ENCODE peak calls at places on chromosome 1, in seven cellular contexts. One of them, this sample, is unnamed.

GRCh38 chr1:205224736-205225135 is 3.0 kb upstream of the TMCC2 start:
- DNase-seq in lower lobe of right lung: no peak
- DNase-seq in psoas muscle: no peak
- DNase-seq in CD8-positive, alpha-beta T cell: no peak
- DNase-seq in GM23248: no peak
- DNase-seq in PC-9: no peak
- DNase-seq in sigmoid colon: no peak
- DNase-seq in this sample: no peak

GRCh38 chr1:150621497-150622113 is 7.8 kb downstream of the ENSA start:
- DNase-seq in CD8-positive, alpha-beta T cell: peak; percentile 71
- DNase-seq in psoas muscle: peak; percentile 59
- DNase-seq in lower lobe of right lung: no peak
- DNase-seq in PC-9: no peak
- DNase-seq in sigmoid colon: peak; percentile 82
- DNase-seq in GM23248: peak; percentile 82
- DNase-seq in this sample: no peak

GRCh38 chr1:233208687-233209086 is 86.8 kb downstream of the PCNX2 start:
- DNase-seq in GM23248: no peak
- DNase-seq in PC-9: no peak
- DNase-seq in CD8-positive, alpha-beta T cell: no peak
- DNase-seq in lower lobe of right lung: no peak
- DNase-seq in psoas muscle: no peak
- DNase-seq in sigmoid colon: no peak
- DNase-seq in this sample: no peak

GRCh38 chr1:94667716-94668282 is 126.2 kb upstream of the F3 start:
- DNase-seq in psoas muscle: no peak
- DNase-seq in PC-9: no peak
- DNase-seq in lower lobe of right lung: no peak
- DNase-seq in sigmoid colon: no peak
- DNase-seq in CD8-positive, alpha-beta T cell: no peak
- DNase-seq in GM23248: no peak
- DNase-seq in this sample: no peak

GRCh38 chr1:85102479-85102878 is 54.2 kb upstream of the MCOLN3 start:
- DNase-seq in sigmoid colon: no peak
- DNase-seq in lower lobe of right lung: no peak
- DNase-seq in GM23248: no peak
- DNase-seq in psoas muscle: no peak
- DNase-seq in PC-9: no peak
- DNase-seq in CD8-positive, alpha-beta T cell: no peak
- DNase-seq in this sample: no peak

GRCh38 chr1:207404849-207405525 is 49.1 kb upstream of the CR2 start:
- DNase-seq in psoas muscle: no peak
- DNase-seq in GM23248: peak; percentile 86
- DNase-seq in lower lobe of right lung: no peak
- DNase-seq in PC-9: no peak
- DNase-seq in sigmoid colon: no peak
- DNase-seq in CD8-positive, alpha-beta T cell: no peak
- DNase-seq in this sample: no peak

GRCh38 chr1:214637722-214638473 is 34.9 kb downstream of the CENPF start:
- DNase-seq in PC-9: peak; percentile 9
- DNase-seq in psoas muscle: no peak
- DNase-seq in lower lobe of right lung: no peak
- DNase-seq in GM23248: peak; percentile 75
- DNase-seq in CD8-positive, alpha-beta T cell: peak; percentile 28
- DNase-seq in sigmoid colon: no peak
- DNase-seq in this sample: no peak

GRCh38 chr1:244029137-244029536 is 21.9 kb upstream of the ZBTB18 start:
- DNase-seq in PC-9: no peak
- DNase-seq in lower lobe of right lung: no peak
- DNase-seq in GM23248: peak; percentile 16
- DNase-seq in CD8-positive, alpha-beta T cell: no peak
- DNase-seq in sigmoid colon: no peak
- DNase-seq in psoas muscle: no peak
- DNase-seq in this sample: no peak

GRCh38 chr1:198726455-198726854 is 87.6 kb downstream of the PTPRC start:
- DNase-seq in PC-9: no peak
- DNase-seq in psoas muscle: no peak
- DNase-seq in sigmoid colon: no peak
- DNase-seq in CD8-positive, alpha-beta T cell: no peak
- DNase-seq in lower lobe of right lung: no peak
- DNase-seq in GM23248: peak; percentile 60
- DNase-seq in this sample: no peak

GRCh38 chr1:94270801-94271203 is 33.4 kb upstream of the ARHGAP29 start:
- DNase-seq in sigmoid colon: no peak
- DNase-seq in PC-9: peak; percentile 19
- DNase-seq in lower lobe of right lung: no peak
- DNase-seq in GM23248: peak; percentile 75
- DNase-seq in CD8-positive, alpha-beta T cell: no peak
- DNase-seq in psoas muscle: no peak
- DNase-seq in this sample: no peak

GRCh38 chr1:21511579-21512522 is 2.6 kb downstream of the ALPL start:
- DNase-seq in GM23248: peak; percentile 97
- DNase-seq in sigmoid colon: peak; percentile 72
- DNase-seq in lower lobe of right lung: peak; percentile 77
- DNase-seq in psoas muscle: peak; percentile 77
- DNase-seq in CD8-positive, alpha-beta T cell: no peak
- DNase-seq in PC-9: peak; percentile 32
- DNase-seq in this sample: peak; percentile 74

GRCh38 chr1:206117151-206117948 is at the start of gene AVPR1B:
- DNase-seq in GM23248: peak; percentile 68
- DNase-seq in psoas muscle: peak; percentile 70
- DNase-seq in CD8-positive, alpha-beta T cell: no peak
- DNase-seq in PC-9: peak; percentile 53
- DNase-seq in lower lobe of right lung: no peak
- DNase-seq in sigmoid colon: no peak
- DNase-seq in this sample: peak; percentile 85

GRCh38 chr1:220894924-220895256 is 15.6 kb downstream of the HLX start:
- DNase-seq in GM23248: no peak
- DNase-seq in sigmoid colon: no peak
- DNase-seq in lower lobe of right lung: no peak
- DNase-seq in PC-9: no peak
- DNase-seq in psoas muscle: no peak
- DNase-seq in CD8-positive, alpha-beta T cell: no peak
- DNase-seq in this sample: no peak

GRCh38 chr1:220895412-220895946 is 16.2 kb downstream of the HLX start:
- DNase-seq in psoas muscle: no peak
- DNase-seq in GM23248: no peak
- DNase-seq in sigmoid colon: no peak
- DNase-seq in lower lobe of right lung: no peak
- DNase-seq in PC-9: no peak
- DNase-seq in CD8-positive, alpha-beta T cell: no peak
- DNase-seq in this sample: peak; percentile 38

GRCh38 chr1:220892997-220893700 is 13.9 kb downstream of the HLX start:
- DNase-seq in GM23248: no peak
- DNase-seq in PC-9: no peak
- DNase-seq in psoas muscle: no peak
- DNase-seq in CD8-positive, alpha-beta T cell: no peak
- DNase-seq in sigmoid colon: no peak
- DNase-seq in lower lobe of right lung: no peak
- DNase-seq in this sample: no peak

GRCh38 chr1:220893701-220894024 is 14.4 kb downstream of the HLX start:
- DNase-seq in lower lobe of right lung: no peak
- DNase-seq in sigmoid colon: no peak
- DNase-seq in PC-9: no peak
- DNase-seq in GM23248: peak; percentile 17
- DNase-seq in CD8-positive, alpha-beta T cell: no peak
- DNase-seq in psoas muscle: no peak
- DNase-seq in this sample: no peak

DNA sequence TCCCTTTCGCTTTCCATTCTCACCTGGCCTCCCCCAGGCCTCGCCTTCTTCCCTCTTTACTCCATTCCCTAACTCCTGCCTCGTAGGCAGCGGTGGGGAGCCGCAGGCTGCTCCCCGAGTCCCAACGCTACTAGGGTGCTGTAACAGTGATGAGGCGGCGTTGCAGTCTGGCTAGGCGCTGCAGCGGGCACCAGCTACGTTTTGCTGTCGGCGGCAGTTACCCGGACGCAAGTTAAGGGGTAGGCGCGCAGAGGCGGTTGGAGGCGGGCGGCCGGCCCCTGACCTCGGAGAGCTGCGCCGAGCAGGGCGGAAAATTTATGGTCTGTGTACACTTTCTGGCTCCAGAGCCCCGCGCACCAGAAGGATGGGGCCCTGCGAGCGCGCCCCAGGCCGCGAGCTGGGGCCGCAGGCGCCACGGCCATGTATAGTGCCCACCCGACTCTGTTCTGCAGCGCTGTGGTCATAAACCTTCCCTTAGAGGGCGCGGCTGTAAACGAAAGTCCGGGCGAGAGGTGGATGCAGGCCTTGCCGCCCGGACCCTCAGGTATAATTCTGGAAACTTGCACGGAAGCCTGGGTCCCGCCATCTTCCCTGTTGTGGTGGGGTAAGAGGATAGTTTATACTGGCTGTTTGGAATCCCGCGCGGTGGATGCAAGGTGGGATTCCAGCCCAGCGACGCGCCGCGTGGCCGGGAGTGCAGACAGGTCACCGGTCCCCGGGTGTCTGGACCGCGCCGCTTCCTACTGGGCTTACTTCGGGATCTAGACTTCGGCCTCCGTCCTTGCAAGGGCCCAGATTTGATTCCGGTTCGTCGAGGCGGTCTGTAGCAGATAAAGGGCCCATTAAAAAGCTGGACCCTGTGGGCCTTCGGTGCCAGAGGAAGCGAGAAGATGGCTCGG is 15.0 kb downstream of the HLX start:
- DNase-seq in CD8-positive, alpha-beta T cell: no peak
- DNase-seq in lower lobe of right lung: no peak
- DNase-seq in GM23248: peak; percentile 37
- DNase-seq in PC-9: no peak
- DNase-seq in sigmoid colon: peak; percentile 75
- DNase-seq in psoas muscle: no peak
- DNase-seq in this sample: no peak
- H3K4me3 ChIP-seq in CD8-positive, alpha-beta T cell: no peak overlapping the region
- H3K4me3 ChIP-seq in lower lobe of right lung: peak overlapping the region; percentile 47
- H3K4me3 ChIP-seq in GM23248: peak overlapping the region; percentile 63
- H3K4me3 ChIP-seq in PC-9: no peak overlapping the region
- H3K4me3 ChIP-seq in sigmoid colon: peak overlapping the region; percentile 27
- H3K4me3 ChIP-seq in psoas muscle: peak overlapping the region; percentile 55
- H3K4me3 ChIP-seq in this sample: peak overlapping the region; percentile 34

DNA sequence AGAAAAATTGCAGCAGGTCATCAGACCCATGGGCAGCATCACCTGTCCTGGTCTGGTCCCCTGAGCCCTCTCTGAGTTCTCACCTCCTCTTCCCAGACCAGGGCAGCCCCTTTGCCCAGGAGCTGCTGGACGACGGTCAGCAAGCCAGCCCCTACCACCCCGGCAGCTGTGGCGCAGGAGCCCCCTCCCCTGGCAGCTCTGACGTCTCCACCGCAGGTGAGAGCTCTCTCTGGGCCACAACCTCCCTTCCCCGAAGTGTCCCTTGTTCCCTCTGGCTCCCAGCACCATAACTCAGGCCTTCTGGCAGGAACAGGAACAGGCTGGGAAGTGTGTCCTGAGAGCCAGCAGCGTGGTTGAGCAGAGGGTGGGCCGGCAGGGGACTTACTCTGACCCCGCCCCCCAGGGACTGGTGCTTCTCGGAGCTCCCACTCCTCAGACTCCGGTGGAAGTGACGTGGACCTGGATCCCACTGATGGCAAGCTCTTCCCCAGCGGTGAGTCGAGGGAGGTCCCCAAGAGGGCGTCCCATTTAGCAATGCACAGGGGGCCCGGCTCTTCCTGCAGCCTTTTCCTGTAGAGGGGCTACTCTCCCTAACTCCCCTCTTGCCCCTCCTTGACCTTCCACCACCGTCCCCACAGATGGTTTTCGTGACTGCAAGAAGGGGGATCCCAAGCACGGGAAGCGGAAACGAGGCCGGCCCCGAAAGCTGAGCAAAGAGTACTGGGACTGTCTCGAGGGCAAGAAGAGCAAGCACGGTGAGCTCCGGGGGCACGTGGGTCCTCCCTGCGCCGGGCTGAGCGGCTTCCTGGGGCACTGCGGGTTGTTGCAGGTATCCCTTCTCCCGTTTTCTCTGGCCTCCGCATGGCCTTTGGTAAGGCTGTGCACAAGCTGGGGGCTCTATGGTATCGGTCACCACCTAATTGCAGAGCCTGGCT is 2.4 kb downstream of the ELF3 start:
- DNase-seq in GM23248: no peak
- DNase-seq in PC-9: no peak
- DNase-seq in psoas muscle: no peak
- DNase-seq in sigmoid colon: no peak
- DNase-seq in CD8-positive, alpha-beta T cell: no peak
- DNase-seq in lower lobe of right lung: no peak
- DNase-seq in this sample: no peak
- H3K4me1 ChIP-seq in GM23248: no peaks in the 10 kb centered on the region
- H3K4me1 ChIP-seq in PC-9: peaks cover 74% of the 10 kb centered on the region
- H3K4me1 ChIP-seq in psoas muscle: no peaks in the 10 kb centered on the region
- H3K4me1 ChIP-seq in sigmoid colon: no peaks in the 10 kb centered on the region
- H3K4me1 ChIP-seq in CD8-positive, alpha-beta T cell: no peaks in the 10 kb centered on the region
- H3K4me1 ChIP-seq in lower lobe of right lung: peaks cover 15% of the 10 kb centered on the region
- H3K4me1 ChIP-seq in this sample: no peaks in the 10 kb centered on the region

GRCh38 chr1:99661780-99662179 is 15.9 kb downstream of the PALMD start:
- DNase-seq in GM23248: peak; percentile 50
- DNase-seq in sigmoid colon: no peak
- DNase-seq in psoas muscle: no peak
- DNase-seq in CD8-positive, alpha-beta T cell: no peak
- DNase-seq in PC-9: no peak
- DNase-seq in lower lobe of right lung: no peak
- DNase-seq in this sample: no peak

GRCh38 chr1:99665212-99665611 is 19.3 kb downstream of the PALMD start:
- DNase-seq in GM23248: no peak
- DNase-seq in CD8-positive, alpha-beta T cell: no peak
- DNase-seq in lower lobe of right lung: no peak
- DNase-seq in sigmoid colon: no peak
- DNase-seq in PC-9: no peak
- DNase-seq in psoas muscle: no peak
- DNase-seq in this sample: no peak

GRCh38 chr1:99660496-99660895 is 14.6 kb downstream of the PALMD start:
- DNase-seq in PC-9: no peak
- DNase-seq in sigmoid colon: no peak
- DNase-seq in psoas muscle: no peak
- DNase-seq in CD8-positive, alpha-beta T cell: no peak
- DNase-seq in lower lobe of right lung: no peak
- DNase-seq in GM23248: no peak
- DNase-seq in this sample: no peak

GRCh38 chr1:99663501-99663900 is 17.6 kb downstream of the PALMD start:
- DNase-seq in PC-9: no peak
- DNase-seq in GM23248: no peak
- DNase-seq in sigmoid colon: no peak
- DNase-seq in lower lobe of right lung: no peak
- DNase-seq in psoas muscle: no peak
- DNase-seq in CD8-positive, alpha-beta T cell: no peak
- DNase-seq in this sample: no peak

GRCh38 chr1:99662581-99663208 is 16.8 kb downstream of the PALMD start:
- DNase-seq in psoas muscle: peak; percentile 88
- DNase-seq in sigmoid colon: peak; percentile 90
- DNase-seq in PC-9: no peak
- DNase-seq in lower lobe of right lung: no peak
- DNase-seq in GM23248: peak; percentile 97
- DNase-seq in CD8-positive, alpha-beta T cell: no peak
- DNase-seq in this sample: peak; percentile 87
- H3K4me3 ChIP-seq in psoas muscle: peak overlapping the region; percentile 28
- H3K4me3 ChIP-seq in sigmoid colon: no peak overlapping the region
- H3K4me3 ChIP-seq in PC-9: no peak overlapping the region
- H3K4me3 ChIP-seq in lower lobe of right lung: no peak overlapping the region
- H3K4me3 ChIP-seq in GM23248: no peak overlapping the region
- H3K4me3 ChIP-seq in CD8-positive, alpha-beta T cell: no peak overlapping the region
- H3K4me3 ChIP-seq in this sample: no peak overlapping the region

DNA sequence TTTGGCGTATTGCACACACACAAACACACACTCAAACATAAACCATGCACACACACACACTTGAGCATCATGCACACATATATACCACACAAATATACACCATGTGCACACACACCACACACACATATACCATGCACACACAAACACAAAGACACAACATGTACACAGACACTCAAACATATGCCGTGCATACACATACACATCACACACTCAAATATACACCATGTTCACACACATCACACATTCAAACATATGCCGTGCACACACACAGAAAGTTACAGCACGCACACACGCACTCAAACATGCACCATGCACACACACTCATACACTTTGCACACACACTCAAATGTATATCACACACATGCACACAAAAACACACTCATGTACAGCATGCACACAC is 361.5 kb downstream of the CAMTA1 start:
- DNase-seq in psoas muscle: no peak
- DNase-seq in PC-9: no peak
- DNase-seq in sigmoid colon: no peak
- DNase-seq in lower lobe of right lung: no peak
- DNase-seq in CD8-positive, alpha-beta T cell: no peak
- DNase-seq in GM23248: no peak
- DNase-seq in this sample: no peak
- H3K4me1 ChIP-seq in psoas muscle: peaks cover 7% of the 10 kb centered on the region
- H3K4me1 ChIP-seq in PC-9: no peaks in the 10 kb centered on the region
- H3K4me1 ChIP-seq in sigmoid colon: peaks cover 9% of the 10 kb centered on the region
- H3K4me1 ChIP-seq in lower lobe of right lung: no peaks in the 10 kb centered on the region
- H3K4me1 ChIP-seq in CD8-positive, alpha-beta T cell: no peaks in the 10 kb centered on the region
- H3K4me1 ChIP-seq in GM23248: no peaks in the 10 kb centered on the region
- H3K4me1 ChIP-seq in this sample: no peaks in the 10 kb centered on the region

This sample was measured in right cardiac atrium.